ENCODE peak calls at places on chromosomes 4 and X, in five cellular contexts. O is NB4, L is spleen, F is breast epithelium, S is lower leg skin. C is an unnamed sample.

GRCh38 chr4:152348670-152349069 is 187.2 kb downstream of the FBXW7 start:
- DNase-seq in O (no peak), L (no peak), F (no peak), S (no peak), C (no peak)

GRCh38 chr4:141133146-141134006 is at the start of gene RNF150:
- DNase-seq in O (peak), L (peak), F (peak), S (peak), C (peak)

GRCh38 chrX:1802912-1803311 is 188.1 kb downstream of the ASMT start:
- DNase-seq in O (no peak), L (no peak), F (no peak), S (no peak), C (no peak)

GRCh38 chr4:159508917-159509500 is 406.1 kb downstream of the RAPGEF2 start:
- DNase-seq in O (no peak), L (no peak), F (no peak), S (no peak), C (no peak)

GRCh38 chrX:10071451-10072163 is 85.2 kb upstream of the CLCN4 start:
- DNase-seq in O (no peak), L (no peak), F (no peak), S (no peak), C (no peak)

GRCh38 chr4:87843936-87844335 is 11.2 kb downstream of the MEPE start:
- DNase-seq in O (peak), L (no peak), F (no peak), S (no peak), C (no peak)

GRCh38 chr4:145285928-145286327 is 105.5 kb upstream of the OTUD4 start:
- DNase-seq in O (no peak), L (no peak), F (no peak), S (no peak), C (no peak)

GRCh38 chrX:19811807-19812604 is 75.4 kb downstream of the SH3KBP1 start:
- DNase-seq in O (peak), L (no peak), F (no peak), S (no peak), C (no peak)

GRCh38 chr4:65825121-65825520 is 154.8 kb upstream of the EPHA5 start:
- DNase-seq in O (peak), L (no peak), F (no peak), S (no peak), C (no peak)

GRCh38 chr4:65819192-65819591 is 148.9 kb upstream of the EPHA5 start:
- DNase-seq in O (no peak), L (no peak), F (no peak), S (no peak), C (no peak)
- TF ChIP-seq POLR2A in O (no peak), L (no peak), F (no peak), S (no peak), C (no peak)

GRCh38 chrX:129780441-129781105 is 824 bp downstream of the SASH3 start:
- DNase-seq in O (no peak), L (peak), F (no peak), S (no peak), C (no peak)
- TF ChIP-seq POLR2A in O (no peak), L (no peak), F (no peak), S (no peak), C (no peak)

GRCh38 chrX:49186125-49187027 is at the start of gene PRICKLE3:
- DNase-seq in O (peak), L (peak), F (peak), S (peak), C (peak)
- TF ChIP-seq POLR2A in O (peak), L (no peak), F (no peak), S (no peak), C (peak)

DNA sequence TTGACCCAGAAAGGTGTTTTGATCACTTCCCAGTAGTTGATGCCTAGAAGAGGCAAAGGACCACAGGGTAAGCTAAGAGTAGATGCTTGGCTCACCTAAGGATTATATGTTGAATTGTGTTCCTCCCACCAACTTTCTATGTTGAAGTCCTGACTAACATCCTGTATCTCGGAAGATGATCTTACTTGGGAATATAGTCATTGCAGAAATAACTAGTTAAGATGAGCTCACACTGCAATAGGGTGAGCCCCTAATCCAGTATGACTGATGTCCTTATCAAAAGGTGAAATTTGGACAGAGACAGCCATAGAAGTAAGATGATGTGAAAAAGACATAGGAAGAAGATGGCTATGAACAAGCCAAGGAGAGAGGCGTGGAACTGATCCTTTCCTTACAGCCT is 3.3 kb upstream of the HMGB2 start:
- DNase-seq in O (no peak), L (no peak), F (no peak), S (no peak), C (no peak)
- TF ChIP-seq POLR2A in O (no peak), L (no peak), F (no peak), S (no peak), C (no peak)

GRCh38 chr4:60682901-60683300 is 517.2 kb upstream of the ADGRL3 start:
- DNase-seq in O (no peak), L (no peak), F (no peak), S (no peak), C (no peak)

GRCh38 chr4:60683953-60684352 is 516.2 kb upstream of the ADGRL3 start:
- DNase-seq in O (no peak), L (no peak), F (no peak), S (no peak), C (no peak)

DNA sequence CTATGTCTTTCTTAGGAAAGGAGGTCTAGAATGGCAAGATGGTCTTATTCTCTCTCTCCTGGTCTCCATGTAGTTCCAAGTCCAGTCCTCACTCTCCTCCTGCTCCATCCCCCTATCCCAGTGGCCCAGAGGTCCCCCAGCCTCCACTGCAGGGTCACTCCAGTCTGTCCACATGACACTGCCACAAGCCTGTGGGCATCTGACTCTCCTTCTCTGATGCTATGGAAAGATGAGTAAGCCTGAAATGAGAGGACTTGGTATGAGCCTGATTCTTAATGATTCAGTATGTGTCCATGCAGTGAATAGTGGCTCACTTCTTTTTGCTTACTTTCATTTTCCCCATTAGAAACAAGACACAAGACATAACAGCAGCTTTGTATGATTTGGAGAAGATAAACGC is 516.8 kb upstream of the ADGRL3 start:
- DNase-seq in O (no peak), L (no peak), F (no peak), S (no peak), C (no peak)
- TF ChIP-seq POLR2A in O (no peak), L (no peak), F (no peak), S (no peak), C (no peak)

C was measured in erythroblast.